ENCODE peak calls at places on chromosomes 5 and 9, in four cellular contexts. J, A, L and G are unnamed samples.

GRCh38 chr9:121765021-121765950 is 113.9 kb downstream of the DAB2IP start:
- DNase-seq in J (peak), A (no peak), L (peak), G (no peak)

GRCh38 chr5:159051431-159052281 is 48.1 kb downstream of the EBF1 start:
- DNase-seq in J (peak), A (no peak), L (peak), G (no peak)

GRCh38 chr5:124901081-124901480 is 154.6 kb upstream of the ZNF608 start:
- DNase-seq in J (no peak), A (no peak), L (no peak), G (peak)

GRCh38 chr5:147912015-147912414 is 5.7 kb upstream of the C5orf46 start:
- DNase-seq in J (no peak), A (no peak), L (no peak), G (no peak)

GRCh38 chr5:154756203-154756870 is 1.2 kb downstream of the LARP1 start:
- DNase-seq in J (peak), A (no peak), L (peak), G (no peak)

GRCh38 chr9:4666042-4666699 is at the start of gene SPATA6L:
- DNase-seq in J (peak), A (peak), L (peak), G (no peak)

GRCh38 chr5:179278119-179278518 is 67.1 kb downstream of the ADAMTS2 start:
- DNase-seq in J (peak), A (no peak), L (no peak), G (no peak)

GRCh38 chr9:21413089-21414023 is 4.4 kb downstream of the IFNA8 start:
- DNase-seq in J (peak), A (no peak), L (no peak), G (no peak)

GRCh38 chr5:113612060-113612496 is 98.6 kb downstream of the YTHDC2 start:
- DNase-seq in J (peak), A (peak), L (no peak), G (no peak)

GRCh38 chr5:55407059-55407684 is 99.4 kb downstream of the MTREX start:
- DNase-seq in J (peak), A (peak), L (no peak), G (no peak)

GRCh38 chr5:88304356-88304755 is 35.7 kb upstream of the TMEM161B start:
- DNase-seq in J (no peak), A (no peak), L (no peak), G (no peak)

GRCh38 chr5:86979801-86980510 is 287.7 kb upstream of the RASA1 start:
- DNase-seq in J (peak), A (no peak), L (no peak), G (peak)

GRCh38 chr9:18826248-18826647 is 206.8 kb downstream of the SAXO1 start:
- DNase-seq in J (no peak), A (no peak), L (no peak), G (no peak)

GRCh38 chr9:132356276-132356924 is 1.6 kb upstream of the SETX start:
- DNase-seq in J (no peak), A (no peak), L (no peak), G (no peak)

GRCh38 chr5:80238778-80239679 is 16.8 kb downstream of the SERINC5 start:
- DNase-seq in J (peak), A (no peak), L (peak), G (no peak)

GRCh38 chr5:119453045-119453383 is 717 bp downstream of the HSD17B4 start:
- DNase-seq in J (peak), A (peak), L (no peak), G (no peak)

GRCh38 chr5:87121315-87122170 is 146.1 kb upstream of the RASA1 start:
- DNase-seq in J (peak), A (peak), L (no peak), G (peak)

GRCh38 chr9:101366038-101366756 is 18.6 kb downstream of the BAAT start:
- DNase-seq in J (no peak), A (peak), L (no peak), G (no peak)

GRCh38 chr5:167870055-167870454 is 421.4 kb upstream of the WWC1 start:
- DNase-seq in J (no peak), A (no peak), L (no peak), G (peak)

GRCh38 chr5:32453916-32454315 is 9.4 kb upstream of the ZFR start:
- DNase-seq in J (no peak), A (no peak), L (no peak), G (no peak)

GRCh38 chr5:6822556-6823343 is 109.5 kb downstream of the TENT4A start:
- DNase-seq in J (no peak), A (no peak), L (no peak), G (no peak)
- TF ChIP-seq CTCF in J (no peak), A (no peak), L (no peak), G (no peak)

GRCh38 chr5:173868096-173868879 is 19.9 kb upstream of the CPEB4 start:
- DNase-seq in J (peak), A (no peak), L (no peak), G (no peak)

GRCh38 chr5:173864126-173865075 is 23.7 kb upstream of the CPEB4 start:
- DNase-seq in J (no peak), A (no peak), L (no peak), G (no peak)

GRCh38 chr5:173869316-173869715 is 18.8 kb upstream of the CPEB4 start:
- DNase-seq in J (no peak), A (no peak), L (no peak), G (no peak)

GRCh38 chr5:173867173-173867679 is 20.9 kb upstream of the CPEB4 start:
- DNase-seq in J (no peak), A (no peak), L (no peak), G (no peak)

DNA sequence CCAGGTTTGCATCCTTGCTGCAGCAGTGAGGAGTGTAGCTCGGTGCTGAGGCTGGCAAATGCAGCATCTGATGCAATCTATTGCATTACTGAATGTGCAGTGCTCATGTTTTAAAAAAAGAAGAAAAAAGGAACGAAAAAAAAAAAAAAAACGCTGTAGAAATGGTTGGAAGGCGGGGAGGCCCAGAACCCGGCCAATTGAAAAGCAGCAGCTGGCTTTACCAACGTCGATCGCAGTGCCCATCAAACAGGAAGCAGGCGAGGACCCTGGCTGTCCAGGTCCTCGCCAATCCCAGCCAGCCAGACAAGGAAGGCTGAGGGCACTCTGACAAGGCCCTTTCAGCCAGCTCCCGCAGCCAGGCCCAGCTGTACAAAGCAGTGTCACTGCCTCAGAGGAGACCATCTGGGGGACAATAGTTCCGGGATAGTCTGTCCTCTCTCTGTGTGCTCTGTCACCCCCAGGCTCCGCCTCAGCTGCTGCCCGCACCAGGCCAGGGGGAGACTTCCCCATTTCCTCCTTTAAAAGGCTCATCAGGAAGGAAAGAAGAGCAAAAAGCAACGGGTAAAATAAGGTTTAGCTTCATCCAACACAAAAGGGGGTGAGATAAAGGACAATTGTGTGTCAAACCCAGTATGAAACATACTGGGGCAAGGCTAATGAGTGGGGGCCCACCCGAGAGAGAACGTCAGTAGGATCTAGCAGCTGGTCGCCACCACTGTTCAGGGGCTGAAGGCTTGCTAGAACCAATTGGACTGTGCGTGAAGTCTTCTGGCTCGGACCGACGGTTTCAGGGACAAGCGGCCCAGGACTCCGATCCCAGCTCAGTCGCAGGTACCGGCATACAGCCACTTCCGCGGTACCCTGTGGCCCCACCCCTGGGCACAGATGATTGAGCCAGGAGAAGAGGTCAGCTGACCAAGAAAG is 21.6 kb upstream of the CPEB4 start:
- DNase-seq in J (no peak), A (no peak), L (no peak), G (no peak)
- H3K4me3 ChIP-seq in J (no peak), A (no peak), L (no peak), G (no peak)

GRCh38 chr9:90915693-90916092 is 114.1 kb downstream of the SYK start:
- DNase-seq in J (peak), A (peak), L (no peak), G (no peak)
- TF ChIP-seq CTCF in J (peak), A (no peak), L (no peak), G (peak)

GRCh38 chr9:35277171-35277520 is 115.3 kb downstream of the UNC13B start:
- DNase-seq in J (peak), A (no peak), L (no peak), G (no peak)
- H3K4me3 ChIP-seq in J (no peak), A (no peak), L (peak), G (no peak)

GRCh38 chr9:95581900-95582299 is 65.1 kb upstream of the PTCH1 start:
- DNase-seq in J (no peak), A (no peak), L (no peak), G (no peak)
- TF ChIP-seq CTCF in J (no peak), A (no peak), L (no peak), G (no peak)

GRCh38 chr5:36066001-36066539 is 612 bp downstream of the UGT3A2 start:
- DNase-seq in J (no peak), A (no peak), L (no peak), G (no peak)
- H3K4me3 ChIP-seq in J (no peak), A (no peak), L (peak), G (no peak)

GRCh38 chr9:27489087-27489876 is 34.8 kb upstream of the IFNK start:
- DNase-seq in J (no peak), A (no peak), L (no peak), G (no peak)
- TF ChIP-seq CTCF in J (no peak), A (no peak), L (no peak), G (no peak)